ENCODE peak calls at places on chromosomes 4 and X, in nine cellular contexts. X, H, L, Z, T, R, Y, S and E are unnamed samples.

GRCh38 chr4:142088906-142089305 is 452.5 kb downstream of the IL15 start:
- DNase-seq in X (no peak), H (no peak), L (no peak), Z (no peak), T (no peak), R (no peak), Y (no peak), S (peak; percentile 77), E (no peak)

GRCh38 chr4:77728420-77728819 is 90.7 kb downstream of the CNOT6L start:
- DNase-seq in X (no peak), H (no peak), L (no peak), Z (no peak), T (no peak), R (no peak), Y (peak; percentile 13), S (no peak), E (no peak)

GRCh38 chr4:1789552-1789951 is 3.5 kb upstream of the FGFR3 start:
- DNase-seq in X (no peak), H (no peak), L (no peak), Z (no peak), T (no peak), R (no peak), Y (no peak), S (no peak), E (no peak)

GRCh38 chr4:87973283-87974169 is 2.0 kb upstream of the SPP1 start:
- DNase-seq in X (peak; percentile 45), H (peak; percentile 62), L (no peak), Z (no peak), T (peak; percentile 51), R (peak; percentile 56), Y (peak; percentile 96), S (peak; percentile 71), E (peak; percentile 63)

GRCh38 chr4:34046580-34046979 is 2197.7 kb downstream of the ARAP2 start:
- DNase-seq in X (no peak), H (no peak), L (no peak), Z (no peak), T (no peak), R (no peak), Y (peak; percentile 2), S (peak; percentile 52), E (no peak)

GRCh38 chrX:134626434-134626833 is 31.8 kb downstream of the PLAC1 start:
- DNase-seq in X (no peak), H (no peak), L (peak; percentile 68), Z (no peak), T (peak; percentile 29), R (no peak), Y (no peak), S (no peak), E (no peak)

GRCh38 chr4:13547563-13548041 is 3.3 kb upstream of the NKX3-2 start:
- DNase-seq in X (peak; percentile 37), H (no peak), L (no peak), Z (no peak), T (no peak), R (peak; percentile 72), Y (no peak), S (no peak), E (peak; percentile 82)

GRCh38 chrX:2955838-2956237 is 26.7 kb upstream of the ARSD start:
- DNase-seq in X (no peak), H (no peak), L (no peak), Z (no peak), T (no peak), R (no peak), Y (no peak), S (no peak), E (no peak)

GRCh38 chrX:136202889-136203288 is 48.3 kb downstream of the MAP7D3 start:
- DNase-seq in X (no peak), H (no peak), L (no peak), Z (no peak), T (no peak), R (no peak), Y (no peak), S (peak; percentile 51), E (no peak)

GRCh38 chrX:20431486-20431885 is 164.8 kb upstream of the RPS6KA3 start:
- DNase-seq in X (no peak), H (no peak), L (no peak), Z (no peak), T (no peak), R (no peak), Y (no peak), S (peak; percentile 1), E (peak; percentile 17)

GRCh38 chr4:5636766-5637670 is 71.3 kb downstream of the EVC2 start:
- DNase-seq in X (no peak), H (no peak), L (no peak), Z (no peak), T (no peak), R (no peak), Y (no peak), S (no peak), E (no peak)
- H3K4me1 ChIP-seq in X (no peaks in the 10 kb centered on the region), H (no peaks in the 10 kb centered on the region), L (no peaks in the 10 kb centered on the region), Z (no peaks in the 10 kb centered on the region), T (no peaks in the 10 kb centered on the region), R (no peaks in the 10 kb centered on the region), Y (peaks cover 3% of the 10 kb centered on the region), S (peaks cover 4% of the 10 kb centered on the region), E (no peaks in the 10 kb centered on the region)

DNA sequence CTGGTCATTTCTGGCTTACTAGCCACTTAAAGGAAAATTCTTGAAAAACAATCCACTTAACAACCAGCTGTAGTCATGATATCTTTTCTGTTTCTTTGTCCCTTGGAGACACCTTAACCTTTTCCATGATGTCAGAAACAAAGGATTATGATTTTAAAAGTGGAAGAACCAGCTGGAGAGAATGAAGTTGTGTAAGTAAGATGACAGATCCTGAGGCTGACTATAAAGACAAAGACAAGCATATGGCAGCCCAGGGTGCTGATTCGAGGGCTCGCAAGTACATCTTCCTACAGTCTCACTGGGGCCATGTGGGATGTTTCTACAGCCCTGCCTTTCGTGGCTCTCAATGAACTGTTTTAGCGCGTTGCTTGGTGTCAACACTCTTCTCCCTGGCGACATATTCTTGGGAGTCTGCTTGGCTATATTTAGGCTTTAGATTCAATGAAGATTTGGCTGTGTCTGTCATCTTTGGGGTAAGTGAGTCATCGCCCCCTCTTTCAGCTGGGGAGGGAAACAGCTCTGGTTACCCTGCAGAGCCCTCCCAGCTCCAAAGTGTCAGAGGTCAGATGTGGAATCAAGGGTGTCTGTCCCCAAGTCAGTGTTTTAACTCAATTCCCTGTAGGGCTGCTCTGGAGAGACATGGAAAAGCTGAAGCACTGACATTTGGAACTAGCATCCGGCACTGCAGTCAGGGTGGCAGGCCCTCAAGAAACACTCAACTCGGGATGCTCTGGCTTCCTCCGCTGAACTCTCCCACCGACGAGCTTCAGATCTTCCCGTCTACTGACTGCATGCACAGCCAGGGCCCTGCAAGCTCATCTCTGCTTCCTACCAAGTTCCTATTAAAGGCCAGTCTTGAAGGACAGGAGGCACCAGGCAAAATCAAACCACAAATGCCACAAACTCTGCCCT is 65.7 kb downstream of the GATB start:
- DNase-seq in X (no peak), H (no peak), L (no peak), Z (peak; percentile 70), T (no peak), R (no peak), Y (no peak), S (no peak), E (no peak)
- H3K4me1 ChIP-seq in X (no peaks in the 10 kb centered on the region), H (no peaks in the 10 kb centered on the region), L (peaks cover 8% of the 10 kb centered on the region), Z (peaks cover 55% of the 10 kb centered on the region), T (peaks cover 23% of the 10 kb centered on the region), R (no peaks in the 10 kb centered on the region), Y (no peaks in the 10 kb centered on the region), S (peaks cover 3% of the 10 kb centered on the region), E (no peaks in the 10 kb centered on the region)

GRCh38 chr4:184246426-184246825 is 28.8 kb upstream of the ENPP6 start:
- DNase-seq in X (no peak), H (no peak), L (no peak), Z (no peak), T (no peak), R (no peak), Y (no peak), S (no peak), E (no peak)
- H3K4me1 ChIP-seq in X (no peaks in the 10 kb centered on the region), H (no peaks in the 10 kb centered on the region), L (no peaks in the 10 kb centered on the region), Z (no peaks in the 10 kb centered on the region), T (no peaks in the 10 kb centered on the region), R (no peaks in the 10 kb centered on the region), Y (no peaks in the 10 kb centered on the region), S (no peaks in the 10 kb centered on the region), E (no peaks in the 10 kb centered on the region)

DNA sequence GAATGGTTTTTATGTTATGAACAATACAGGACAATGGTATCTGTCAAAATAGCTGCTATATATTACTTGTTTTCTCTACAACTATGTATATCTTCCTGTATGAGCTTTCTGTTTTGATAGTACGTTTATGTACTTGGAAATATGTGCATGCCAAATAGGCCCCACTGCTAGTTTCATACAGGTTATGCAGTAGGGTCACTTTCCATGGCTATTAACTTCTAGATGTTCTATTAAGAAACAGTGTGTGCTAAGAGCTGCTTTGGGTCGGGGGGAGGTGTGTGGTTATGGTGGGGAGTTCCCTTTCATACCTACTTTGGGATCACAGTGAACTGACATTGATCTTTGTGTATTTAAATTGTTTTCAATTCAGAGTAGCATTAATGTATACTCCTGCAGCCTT is 30.9 kb downstream of the RBPJ start:
- DNase-seq in X (no peak), H (no peak), L (no peak), Z (no peak), T (no peak), R (no peak), Y (no peak), S (no peak), E (no peak)
- H3K4me1 ChIP-seq in X (peaks cover 3% of the 10 kb centered on the region), H (no peaks in the 10 kb centered on the region), L (no peaks in the 10 kb centered on the region), Z (peaks cover 24% of the 10 kb centered on the region), T (no peaks in the 10 kb centered on the region), R (no peaks in the 10 kb centered on the region), Y (no peaks in the 10 kb centered on the region), S (no peaks in the 10 kb centered on the region), E (peaks cover 5% of the 10 kb centered on the region)

DNA sequence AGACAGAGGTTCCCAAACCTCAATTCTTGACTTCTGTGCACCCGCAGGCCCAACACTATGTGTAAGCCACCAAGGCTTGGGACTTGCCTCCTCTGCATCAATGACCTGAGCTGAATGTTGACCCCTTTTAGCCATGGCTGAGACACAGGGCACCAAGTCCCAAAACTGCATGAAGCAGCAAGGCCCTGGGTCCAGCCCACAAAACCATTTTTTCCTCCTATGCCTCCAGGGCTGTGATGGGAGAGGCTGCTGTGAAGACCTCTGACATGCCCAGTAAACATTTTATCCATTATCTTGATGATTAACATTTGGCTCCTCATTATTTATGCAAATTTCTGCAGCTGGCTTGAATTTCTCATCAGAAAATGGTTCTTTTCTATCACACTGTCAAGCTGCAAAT is 85.4 kb downstream of the ITM2A start:
- DNase-seq in X (no peak), H (no peak), L (no peak), Z (no peak), T (no peak), R (no peak), Y (no peak), S (no peak), E (no peak)
- H3K4me1 ChIP-seq in X (no peaks in the 10 kb centered on the region), H (no peaks in the 10 kb centered on the region), L (no peaks in the 10 kb centered on the region), Z (no peaks in the 10 kb centered on the region), T (no peaks in the 10 kb centered on the region), R (peaks cover 4% of the 10 kb centered on the region), Y (no peaks in the 10 kb centered on the region), S (no peaks in the 10 kb centered on the region), E (no peaks in the 10 kb centered on the region)

DNA sequence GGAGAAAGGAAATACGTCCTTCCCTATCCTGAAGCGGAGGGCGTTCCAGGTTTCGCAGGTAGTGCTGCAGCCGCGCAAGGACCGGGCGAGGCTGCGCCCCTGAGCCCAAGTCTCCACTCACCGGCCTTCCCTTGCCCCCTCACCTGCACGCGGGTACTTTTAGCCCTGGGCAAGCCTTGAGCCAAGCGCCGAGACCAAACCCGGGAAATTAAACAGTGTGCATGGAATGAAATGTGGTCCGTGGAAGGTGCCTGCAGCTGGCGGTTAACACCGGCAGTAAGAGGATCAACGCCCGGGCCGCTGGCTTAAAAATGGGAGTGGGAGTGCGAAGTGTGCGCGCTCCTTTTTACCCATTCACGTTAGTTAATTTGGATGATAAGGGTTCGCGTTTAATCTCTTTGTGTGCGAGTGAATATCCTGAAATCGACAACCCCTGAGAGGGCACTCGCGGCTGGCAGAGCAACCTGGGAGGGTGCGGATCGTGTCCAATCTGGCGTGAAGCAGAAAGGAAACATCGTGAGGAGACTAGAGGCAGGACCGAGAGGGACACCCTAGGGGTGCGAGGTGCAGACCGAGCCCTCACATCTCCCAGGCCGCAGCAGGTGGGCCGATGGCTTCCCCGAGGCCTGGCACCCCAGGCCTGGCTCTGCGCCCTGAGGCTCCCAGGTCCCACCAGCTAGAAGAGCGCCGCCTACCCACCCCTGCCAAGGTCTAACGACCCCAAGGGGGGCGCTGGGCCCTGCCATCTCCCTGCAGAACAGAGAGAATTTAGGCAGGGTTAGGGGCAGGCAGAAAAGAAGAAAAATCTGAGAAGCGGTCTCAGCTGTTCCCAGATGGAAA is 2.0 kb upstream of the HELT start:
- DNase-seq in X (no peak), H (no peak), L (no peak), Z (no peak), T (no peak), R (no peak), Y (peak; percentile 35), S (no peak), E (no peak)
- H3K4me1 ChIP-seq in X (peaks cover 3% of the 10 kb centered on the region), H (no peaks in the 10 kb centered on the region), L (peaks cover 6% of the 10 kb centered on the region), Z (peaks cover 34% of the 10 kb centered on the region), T (no peaks in the 10 kb centered on the region), R (no peaks in the 10 kb centered on the region), Y (peaks cover 2% of the 10 kb centered on the region), S (no peaks in the 10 kb centered on the region), E (no peaks in the 10 kb centered on the region)